ENCODE peak calls at places on chromosomes 6 and 20, in six cellular contexts. B is endodermal cell; H is lower lobe of right lung; F is CD8-positive, alpha-beta T cell; R is cardiac fibroblast; E is spleen. Q is an unnamed sample.

GRCh38 chr6:25435397-25435985 is 156.3 kb downstream of the CARMIL1 start:
- DNase-seq in F (no peak), H (no peak), R (no peak), E (no peak), B (no peak), Q (no peak)

GRCh38 chr20:21395666-21396044 is 1.7 kb downstream of the NKX2-4 start:
- DNase-seq in F (peak), B (no peak), H (no peak), R (no peak), E (no peak), Q (no peak)

GRCh38 chr20:50663095-50663821 is 28.1 kb downstream of the RIPOR3 start:
- DNase-seq in H (no peak), R (no peak), B (peak), E (no peak), F (no peak), Q (no peak)

GRCh38 chr20:62269378-62269777 is 31.1 kb downstream of the OSBPL2 start:
- DNase-seq in H (no peak), R (no peak), F (no peak), B (no peak), E (no peak), Q (no peak)

GRCh38 chr6:150560004-150560883 is 39.4 kb upstream of the PLEKHG1 start:
- DNase-seq in F (no peak), R (no peak), H (no peak), E (no peak), B (no peak), Q (no peak)

GRCh38 chr20:56974499-56975250 is 291.8 kb downstream of the BMP7 start:
- DNase-seq in H (no peak), B (peak), E (no peak), R (peak), F (no peak), Q (peak)

GRCh38 chr6:134372603-134373281 is 54.8 kb upstream of the SGK1 start:
- DNase-seq in F (no peak), R (peak), E (no peak), B (no peak), H (peak), Q (peak)

GRCh38 chr6:148431413-148431812 is 88.8 kb downstream of the SASH1 start:
- DNase-seq in E (no peak), F (no peak), R (no peak), H (no peak), B (no peak), Q (no peak)

GRCh38 chr20:58359441-58359840 is 29.6 kb upstream of the VAPB start:
- DNase-seq in R (peak), E (no peak), H (no peak), F (no peak), B (peak), Q (no peak)

GRCh38 chr6:142387997-142388815 is 86.4 kb downstream of the ADGRG6 start:
- DNase-seq in H (no peak), E (no peak), F (no peak), R (peak), B (no peak), Q (peak)

GRCh38 chr6:95384988-95385387 is 192.3 kb upstream of the MANEA start:
- DNase-seq in B (no peak), F (no peak), H (no peak), R (no peak), E (no peak), Q (no peak)

GRCh38 chr20:63957004-63957689 is 931 bp upstream of the UCKL1 start:
- DNase-seq in B (peak), E (peak), R (peak), F (peak), H (no peak), Q (peak)

GRCh38 chr20:39893013-39893685 is 795.9 kb downstream of the MAFB start:
- DNase-seq in E (no peak), B (no peak), R (no peak), H (no peak), F (no peak), Q (peak)

GRCh38 chr6:168238159-168238887 is 81.3 kb downstream of the DACT2 start:
- DNase-seq in F (no peak), E (no peak), H (no peak), R (peak), B (no peak), Q (no peak)

GRCh38 chr20:62832212-62832922 is 15.5 kb downstream of the COL9A3 start:
- DNase-seq in B (peak), E (peak), H (peak), R (no peak), F (peak), Q (no peak)

GRCh38 chr20:62710886-62711702 is 2.5 kb downstream of the NTSR1 start:
- DNase-seq in E (no peak), R (no peak), F (no peak), B (no peak), H (no peak), Q (no peak)

GRCh38 chr6:20377623-20378265 is 23.9 kb upstream of the E2F3 start:
- DNase-seq in B (no peak), H (no peak), F (no peak), R (peak), E (no peak), Q (peak)

GRCh38 chr6:159307246-159307790 is 138.1 kb downstream of the FNDC1 start:
- DNase-seq in H (no peak), B (no peak), E (no peak), F (no peak), R (no peak), Q (no peak)

GRCh38 chr6:126182650-126183311 is 157.1 kb upstream of the CENPW start:
- DNase-seq in H (no peak), R (no peak), E (no peak), B (no peak), F (no peak), Q (peak)

GRCh38 chr6:168609914-168610490 is 169.0 kb downstream of the SMOC2 start:
- DNase-seq in B (no peak), H (no peak), R (no peak), E (no peak), F (no peak), Q (no peak)

GRCh38 chr6:68054776-68055175 is 580.3 kb upstream of the ADGRB3 start:
- DNase-seq in R (peak), F (no peak), H (no peak), E (no peak), B (no peak), Q (peak)

GRCh38 chr6:46440133-46440532 is 51.1 kb downstream of the RCAN2 start:
- DNase-seq in B (no peak), R (no peak), E (no peak), F (no peak), H (no peak), Q (peak)

GRCh38 chr6:157215702-157216101 is 107.6 kb downstream of the TMEM242 start:
- DNase-seq in R (no peak), F (no peak), E (no peak), B (no peak), H (no peak), Q (no peak)

GRCh38 chr6:39476151-39476550 is 153.6 kb upstream of the KCNK16 start:
- DNase-seq in R (no peak), F (no peak), H (no peak), B (no peak), E (no peak), Q (no peak)

GRCh38 chr6:36383608-36384007 is 3.9 kb downstream of the ETV7 start:
- DNase-seq in F (no peak), H (no peak), B (no peak), E (no peak), R (no peak), Q (no peak)

GRCh38 chr20:62039738-62040137 is 25.9 kb downstream of the TAF4 start:
- DNase-seq in F (no peak), E (no peak), H (no peak), B (no peak), R (no peak), Q (no peak)

GRCh38 chr6:21441386-21441785 is 152.2 kb upstream of the SOX4 start:
- DNase-seq in H (no peak), E (no peak), B (no peak), F (no peak), R (peak), Q (peak)

GRCh38 chr20:17650816-17651760 is 31.0 kb downstream of the RRBP1 start:
- DNase-seq in E (peak), H (no peak), R (peak), B (no peak), F (no peak), Q (peak)

GRCh38 chr6:110878751-110879539 is 4.4 kb downstream of the AMD1 start:
- DNase-seq in F (peak), H (no peak), R (peak), B (peak), E (no peak), Q (peak)

GRCh38 chr6:35674594-35674993 is 14.1 kb downstream of the FKBP5 start:
- DNase-seq in E (no peak), H (no peak), F (no peak), R (no peak), B (no peak), Q (no peak)

GRCh38 chr6:28884423-28885148 is 39.2 kb downstream of the TRIM27 start:
- DNase-seq in B (no peak), E (no peak), H (no peak), F (peak), R (no peak), Q (no peak)

GRCh38 chr6:119575721-119576120 is 226.2 kb upstream of the MAN1A1 start:
- DNase-seq in H (no peak), E (no peak), B (no peak), F (no peak), R (peak), Q (peak)

GRCh38 chr20:50281831-50282591 is 91.4 kb downstream of the CEBPB start:
- DNase-seq in H (no peak), R (no peak), B (peak), E (no peak), F (no peak), Q (no peak)

DNA sequence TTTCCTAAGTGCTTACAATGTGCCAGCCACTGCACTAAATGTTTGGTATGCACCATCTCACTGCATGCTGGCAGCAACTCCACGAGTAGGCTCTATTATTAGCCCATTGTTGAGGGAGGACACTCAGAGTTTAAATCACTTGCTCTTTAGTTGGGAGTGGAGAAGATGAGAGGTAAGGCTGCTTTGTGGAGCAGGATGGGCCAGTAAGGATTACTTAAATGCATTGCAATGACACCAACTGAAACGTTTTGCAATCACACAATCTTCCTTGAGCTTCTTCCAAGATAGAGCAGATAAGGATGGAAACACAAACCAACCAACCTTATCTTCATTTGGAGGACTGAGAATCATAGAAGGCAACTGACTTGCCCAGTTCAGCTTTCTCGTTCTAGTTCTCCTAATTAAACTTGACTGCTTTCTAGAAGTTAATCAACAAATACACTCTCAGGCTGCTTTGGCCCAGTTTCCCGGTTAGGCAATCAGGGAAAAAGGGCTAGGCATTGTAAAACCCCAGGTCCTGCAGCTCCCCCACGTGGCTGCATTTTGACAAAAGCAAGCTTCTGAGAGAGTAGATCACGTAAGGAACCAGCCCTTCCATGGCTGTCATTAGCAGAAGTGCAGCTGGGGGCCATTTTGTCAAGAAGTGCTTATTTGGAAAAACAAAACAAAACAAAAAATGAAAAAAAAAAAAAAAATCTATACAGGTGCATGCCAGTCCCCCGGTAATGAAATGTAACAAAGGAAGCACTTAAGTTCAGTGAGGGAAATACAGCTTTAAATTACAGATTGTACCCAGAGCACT is 130.6 kb downstream of the BCAS1 start:
- DNase-seq in H (peak), R (peak), F (peak), E (peak), B (peak), Q (peak)
- TF ChIP-seq CTCF in H (peak), R (peak), F (peak), E (peak), B (peak), Q (peak)

GRCh38 chr6:109059148-109059547 is 35.5 kb downstream of the SESN1 start:
- DNase-seq in H (no peak), R (peak), F (no peak), B (no peak), E (no peak), Q (peak)
- H3K4me3 ChIP-seq in H (no peak), R (no peak), F (no peak), B (no peak), E (no peak), Q (no peak)

DNA sequence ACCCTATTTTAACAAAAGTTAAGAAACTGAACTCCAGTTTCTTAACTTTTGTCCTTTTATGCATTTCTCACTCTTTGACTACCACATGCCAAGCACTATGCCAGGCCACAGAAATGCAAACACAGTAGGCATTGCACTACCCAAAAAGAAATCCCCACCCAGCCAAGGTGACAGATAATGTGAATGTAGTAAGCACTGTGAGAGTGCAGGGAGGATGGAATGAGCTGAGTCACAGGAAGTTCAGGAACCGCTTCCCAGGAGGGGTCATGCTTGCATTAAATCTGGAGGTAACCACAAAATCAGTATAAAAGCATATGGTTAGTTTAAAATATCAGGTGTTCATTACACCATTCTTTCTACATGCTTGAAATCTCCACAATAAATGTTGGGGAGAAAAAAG is 20.1 kb upstream of the FAM83C start:
- DNase-seq in H (no peak), E (no peak), F (no peak), R (peak), B (no peak), Q (peak)
- TF ChIP-seq CTCF in H (no peak), E (no peak), F (no peak), R (no peak), B (no peak), Q (no peak)

GRCh38 chr6:44071670-44072451 is 55.4 kb downstream of the MRPL14 start:
- DNase-seq in E (no peak), R (peak), F (no peak), H (no peak), B (no peak), Q (peak)

GRCh38 chr6:44073612-44074382 is 53.5 kb downstream of the MRPL14 start:
- DNase-seq in B (peak), H (no peak), E (no peak), F (no peak), R (no peak), Q (peak)

GRCh38 chr6:44074383-44075136 is 52.7 kb downstream of the MRPL14 start:
- DNase-seq in B (peak), H (peak), E (peak), R (peak), F (peak), Q (peak)

GRCh38 chr6:44072959-44073611 is 54.2 kb downstream of the MRPL14 start:
- DNase-seq in B (peak), F (peak), E (peak), H (peak), R (peak), Q (peak)

GRCh38 chr6:44072452-44072958 is 54.7 kb downstream of the MRPL14 start:
- DNase-seq in H (no peak), F (no peak), B (no peak), R (no peak), E (no peak), Q (no peak)
- H3K4me3 ChIP-seq in H (peak), F (peak), B (peak), R (no peak), E (peak), Q (no peak)

DNA sequence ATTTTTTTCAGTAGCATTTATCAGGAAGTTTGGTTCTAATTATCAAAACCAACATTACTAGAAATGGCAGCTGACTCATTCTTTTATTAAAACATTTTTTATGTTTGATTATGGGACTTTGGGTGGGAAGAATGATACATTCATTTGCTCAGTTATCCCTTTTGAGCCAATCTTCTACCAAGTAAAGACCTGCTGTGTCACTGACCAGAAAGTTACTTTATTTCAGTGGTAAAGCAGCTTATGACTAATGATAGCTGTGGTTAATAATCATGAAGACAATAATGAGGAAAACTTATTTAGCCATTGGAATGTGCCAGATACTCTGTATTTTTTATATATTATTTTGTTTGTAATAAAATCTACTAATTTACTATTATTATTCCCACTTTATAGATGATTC is 142.3 kb downstream of the FARS2 start:
- DNase-seq in H (no peak), E (no peak), F (no peak), R (no peak), B (no peak), Q (peak)
- TF ChIP-seq CTCF in H (no peak), E (no peak), F (no peak), R (no peak), B (no peak), Q (no peak)

DNA sequence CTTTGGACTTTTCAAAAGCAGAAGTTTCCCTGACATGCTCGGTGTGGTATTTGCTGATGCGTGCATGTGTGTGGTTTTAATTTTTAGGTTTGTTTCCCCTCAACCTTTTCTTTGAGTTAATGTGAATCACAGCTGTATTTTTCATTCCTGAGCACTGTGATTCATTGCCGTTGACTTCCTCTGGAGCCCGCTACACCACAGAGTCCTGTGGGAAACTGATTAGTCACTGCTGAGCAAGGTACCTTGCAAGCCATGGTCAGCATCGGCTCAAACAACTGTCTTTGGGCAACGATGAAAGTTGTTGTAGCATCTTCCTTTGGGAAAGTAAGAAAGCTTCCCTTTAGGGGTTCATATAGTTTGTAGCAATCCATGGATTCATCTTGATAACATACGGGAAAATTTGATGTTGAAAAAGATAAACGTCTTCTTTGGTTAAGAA is 57.5 kb downstream of the RIN2 start:
- DNase-seq in F (no peak), B (no peak), H (no peak), E (no peak), R (peak), Q (peak)
- H3K4me3 ChIP-seq in F (no peak), B (no peak), H (no peak), E (no peak), R (no peak), Q (no peak)

GRCh38 chr20:10701607-10702006 is 27.8 kb upstream of the JAG1 start:
- DNase-seq in E (no peak), R (no peak), H (no peak), F (no peak), B (no peak), Q (no peak)
- TF ChIP-seq CTCF in E (no peak), R (no peak), H (no peak), F (no peak), B (peak), Q (no peak)

Q was measured in fibroblast of mammary gland.